ENCODE peak calls at places on chromosomes 3 and 15, in ten cellular contexts. K is transverse colon, N is stomach, U is suprapubic skin, E is SK-N-SH, X is A549, Z is HepG2, G is K562, H is tibial nerve, P is sigmoid colon. Q is an unnamed sample.

GRCh38 chr15:38297623-38298388 is 45.2 kb downstream of the SPRED1 start:
- DNase-seq in E (no peak), G (no peak), K (no peak), Z (no peak), P (no peak), H (no peak), N (no peak), U (no peak), X (no peak), Q (no peak)

GRCh38 chr3:127572735-127573134 is 17.8 kb downstream of the TPRA1 start:
- DNase-seq in X (no peak), E (no peak), K (no peak), Z (no peak), G (no peak), U (no peak), N (no peak), H (no peak), P (no peak), Q (no peak)

GRCh38 chr3:154464440-154465148 is 34.6 kb upstream of the GPR149 start:
- DNase-seq in Z (no peak), E (no peak), U (no peak), P (no peak), H (no peak), K (no peak), X (no peak), G (no peak), N (no peak), Q (no peak)

GRCh38 chr3:14803981-14804834 is 14.6 kb upstream of the FGD5 start:
- DNase-seq in N (no peak), G (no peak), X (no peak), Z (peak; percentile 26), K (no peak), H (no peak), E (peak; percentile 48), P (no peak), U (no peak), Q (no peak)

GRCh38 chr3:28575100-28575747 is 226.6 kb upstream of the AZI2 start:
- DNase-seq in K (no peak), X (no peak), H (no peak), G (no peak), U (no peak), N (peak; percentile 26), P (no peak), Z (no peak), E (peak; percentile 77), Q (peak; percentile 37)

GRCh38 chr3:31533169-31533870 is 595 bp downstream of the STT3B start:
- DNase-seq in N (peak; percentile 52), H (peak; percentile 44), G (peak; percentile 56), U (peak; percentile 80), Z (peak; percentile 12), P (peak; percentile 80), X (peak; percentile 27), E (peak; percentile 71), K (peak; percentile 66), Q (peak; percentile 84)

GRCh38 chr3:33115024-33115768 is 1.4 kb downstream of the CRTAP start:
- DNase-seq in P (peak; percentile 96), X (peak; percentile 26), K (peak; percentile 70), N (peak; percentile 51), H (peak; percentile 79), U (peak; percentile 91), G (peak; percentile 61), Z (no peak), E (no peak), Q (peak; percentile 87)

GRCh38 chr3:12841970-12842328 is 584 bp upstream of the RPL32 start:
- DNase-seq in Z (no peak), X (no peak), P (no peak), E (no peak), H (no peak), K (no peak), N (no peak), U (no peak), G (no peak), Q (no peak)

GRCh38 chr3:8445861-8446260 is 55.8 kb upstream of the LMCD1 start:
- DNase-seq in X (no peak), G (no peak), P (no peak), N (no peak), H (no peak), K (no peak), E (no peak), Z (no peak), U (no peak), Q (no peak)
- TF ChIP-seq EP300 in X (no peak), G (no peak), P (no peak), N (no peak), H (peak; percentile 20), K (no peak), E (no peak), Z (no peak), U (no peak), Q (no peak)

DNA sequence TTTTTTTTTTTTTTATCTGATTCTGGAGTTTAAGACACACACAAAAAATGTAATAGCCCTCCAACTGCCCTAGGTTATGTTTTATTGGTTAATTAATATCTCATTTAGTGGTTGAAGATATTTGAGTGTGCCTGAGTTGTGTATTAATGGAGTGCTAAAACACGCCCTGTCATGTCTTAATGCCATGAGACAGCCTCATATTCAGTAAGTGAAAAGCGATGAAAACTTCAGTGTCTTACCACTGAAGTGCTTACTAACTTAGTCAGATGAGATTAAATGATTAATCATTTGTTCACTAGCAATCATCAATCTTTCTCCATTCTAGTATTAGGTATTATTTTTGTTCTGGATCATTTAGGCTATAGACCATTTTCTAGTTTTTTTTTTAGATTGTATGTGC is 544.7 kb upstream of the ROBO2 start:
- DNase-seq in K (no peak), H (no peak), Z (no peak), N (no peak), X (no peak), E (no peak), U (no peak), G (no peak), P (no peak), Q (no peak)
- H3K4me3 ChIP-seq in K (no peak overlapping the region), H (no peak overlapping the region), Z (no peak overlapping the region), N (no peak overlapping the region), X (no peak overlapping the region), E (no peak overlapping the region), U (no peak overlapping the region), G (no peak overlapping the region), P (no peak overlapping the region), Q (no peak overlapping the region)

GRCh38 chr3:156389151-156389760 is 165.7 kb downstream of the SSR3 start:
- DNase-seq in U (no peak), E (no peak), P (no peak), X (no peak), N (no peak), K (no peak), G (no peak), H (no peak), Z (no peak), Q (no peak)
- TF ChIP-seq EP300 in U (no peak), E (no peak), P (no peak), X (no peak), N (no peak), K (no peak), G (no peak), H (no peak), Z (no peak), Q (no peak)

GRCh38 chr3:99879275-99879674 is 61.6 kb downstream of the CMSS1 start:
- DNase-seq in G (no peak), K (no peak), P (no peak), X (no peak), E (no peak), Z (no peak), H (no peak), U (no peak), N (no peak), Q (no peak)

GRCh38 chr3:99875925-99876781 is 58.5 kb downstream of the CMSS1 start:
- DNase-seq in H (peak; percentile 61), Z (peak; percentile 74), G (peak; percentile 63), N (peak; percentile 84), E (peak; percentile 88), X (peak; percentile 20), U (peak; percentile 82), K (peak; percentile 82), P (peak; percentile 93), Q (peak; percentile 85)

GRCh38 chr3:99875573-99875924 is 57.9 kb downstream of the CMSS1 start:
- DNase-seq in N (no peak), Z (peak; percentile 39), G (peak; percentile 13), X (no peak), H (no peak), K (no peak), P (no peak), E (peak; percentile 43), U (no peak), Q (no peak)

GRCh38 chr3:99878005-99878404 is 60.3 kb downstream of the CMSS1 start:
- DNase-seq in G (peak; percentile 26), P (no peak), X (no peak), E (no peak), Z (peak; percentile 67), N (no peak), U (no peak), K (no peak), H (no peak), Q (no peak)

DNA sequence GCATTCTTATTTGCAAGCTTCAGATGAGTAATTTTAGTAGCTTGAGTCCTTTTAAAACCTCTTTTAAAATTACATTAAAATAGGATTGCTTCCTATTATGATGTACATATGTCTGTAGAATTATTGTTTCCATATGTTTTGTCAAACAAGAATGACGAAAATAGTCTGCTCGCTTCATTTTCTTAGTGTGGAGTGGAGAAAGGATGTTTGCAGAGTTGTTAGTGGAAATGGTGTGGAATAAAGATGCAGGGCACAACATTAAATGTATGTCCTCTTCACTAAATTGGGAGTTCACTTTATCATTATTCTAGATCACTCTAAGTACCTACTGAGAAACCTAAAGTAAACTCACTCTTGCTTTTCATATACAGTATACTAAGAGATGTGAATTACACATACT is 59.5 kb downstream of the CMSS1 start:
- DNase-seq in G (no peak), Z (no peak), E (no peak), K (no peak), N (no peak), X (no peak), P (no peak), H (no peak), U (no peak), Q (no peak)
- H3K4me3 ChIP-seq in G (peak overlapping the region; percentile 54), Z (peak overlapping the region; percentile 92), E (no peak overlapping the region), K (no peak overlapping the region), N (no peak overlapping the region), X (no peak overlapping the region), P (peak overlapping the region; percentile 70), H (no peak overlapping the region), U (peak overlapping the region; percentile 80), Q (no peak overlapping the region)

DNA sequence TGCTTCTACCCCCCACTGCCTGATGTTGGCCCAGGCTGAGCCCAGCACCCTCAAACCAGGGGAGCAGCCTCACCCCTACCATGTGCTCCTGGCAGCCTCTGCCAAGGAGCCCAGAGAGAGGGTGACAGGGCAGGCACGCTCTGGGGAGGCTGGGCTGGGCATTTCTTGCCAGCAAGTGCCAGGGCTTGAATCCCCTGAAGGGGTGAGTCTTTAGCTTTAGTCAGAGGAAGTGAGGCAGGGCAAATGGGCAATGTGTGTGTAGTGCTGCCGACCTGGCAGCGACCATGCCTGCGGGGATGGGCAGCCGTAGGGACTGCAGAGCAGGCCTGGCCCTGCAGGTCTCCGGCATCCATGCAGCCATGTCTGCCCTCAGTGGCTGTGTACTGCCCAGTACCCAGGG is 18.1 kb downstream of the DUSP7 start:
- DNase-seq in U (no peak), N (no peak), K (no peak), P (no peak), X (no peak), Z (no peak), G (no peak), H (no peak), E (no peak), Q (no peak)
- TF ChIP-seq EP300 in U (no peak), N (no peak), K (no peak), P (no peak), X (no peak), Z (no peak), G (no peak), H (no peak), E (no peak), Q (no peak)